ENCODE peak calls at places on chromosome 21, in five cellular contexts. Y is RWPE1, W is M059J, G is GM20000, Z is activated T-cell treated with anti-CD3 and anti-CD28 coated beads for 1 hour. D is an unnamed sample.

GRCh38 chr21:39184050-39184980 is 1.1 kb upstream of the PSMG1 start:
- DNase-seq in Z (no peak), W (peak), G (no peak), Y (no peak), D (no peak)

GRCh38 chr21:40707271-40707670 is 139.7 kb downstream of the DSCAM start:
- DNase-seq in Z (no peak), W (no peak), G (no peak), Y (peak), D (no peak)

GRCh38 chr21:45223236-45223992 is 64.3 kb downstream of the POFUT2 start:
- DNase-seq in W (no peak), Y (no peak), Z (no peak), G (no peak), D (no peak)

GRCh38 chr21:44436111-44436611 is 19.1 kb upstream of the LRRC3 start:
- DNase-seq in Y (no peak), G (no peak), W (no peak), Z (no peak), D (no peak)

GRCh38 chr21:20276954-20277353 is 721.3 kb upstream of the NCAM2 start:
- DNase-seq in Z (no peak), G (no peak), Y (no peak), W (no peak), D (no peak)

GRCh38 chr21:42461185-42461520 is 34.9 kb downstream of the RSPH1 start:
- DNase-seq in W (no peak), Z (no peak), Y (no peak), G (no peak), D (no peak)

GRCh38 chr21:45289134-45289533 is 1.4 kb upstream of the POFUT2 start:
- DNase-seq in W (no peak), Z (no peak), Y (no peak), G (no peak), D (no peak)

GRCh38 chr21:23162213-23162946 is 2164.2 kb downstream of the NCAM2 start:
- DNase-seq in Y (no peak), Z (no peak), W (no peak), G (no peak), D (no peak)

GRCh38 chr21:41965447-41966340 is 11.9 kb upstream of the C2CD2 start:
- DNase-seq in G (no peak), W (no peak), Y (no peak), Z (no peak), D (no peak)